ENCODE peak calls at places on chromosomes 2 and 18, in six cellular contexts. One of them, this sample, is unnamed.

GRCh38 chr2:134818321-134818720 is 20.1 kb upstream of the ACMSD start:
- DNase-seq in GM12878: no peak
- DNase-seq in H1: no peak
- DNase-seq in K562: no peak
- DNase-seq in GM12891: no peak
- DNase-seq in HepG2: no peak
- DNase-seq in this sample: no peak

GRCh38 chr2:26969089-26969844 is 1.2 kb upstream of the MAPRE3 start:
- DNase-seq in K562: no peak
- DNase-seq in H1: no peak
- DNase-seq in GM12878: no peak
- DNase-seq in HepG2: no peak
- DNase-seq in GM12891: no peak
- DNase-seq in this sample: no peak

GRCh38 chr18:75223687-75224347 is 13.2 kb downstream of the TSHZ1 start:
- DNase-seq in HepG2: peak; percentile 10
- DNase-seq in K562: no peak
- DNase-seq in GM12891: no peak
- DNase-seq in H1: no peak
- DNase-seq in GM12878: no peak
- DNase-seq in this sample: no peak

GRCh38 chr18:77065221-77065981 is 67.2 kb downstream of the MBP start:
- DNase-seq in HepG2: no peak
- DNase-seq in GM12891: no peak
- DNase-seq in GM12878: peak; percentile 87
- DNase-seq in H1: no peak
- DNase-seq in K562: no peak
- DNase-seq in this sample: no peak

GRCh38 chr2:71718686-71719085 is 265.3 kb downstream of the DYSF start:
- DNase-seq in GM12878: no peak
- DNase-seq in HepG2: no peak
- DNase-seq in GM12891: no peak
- DNase-seq in K562: no peak
- DNase-seq in H1: no peak
- DNase-seq in this sample: no peak

GRCh38 chr2:148643421-148643820 is 1.1 kb upstream of the EPC2 start:
- DNase-seq in GM12878: peak; percentile 64
- DNase-seq in HepG2: no peak
- DNase-seq in GM12891: no peak
- DNase-seq in H1: no peak
- DNase-seq in K562: no peak
- DNase-seq in this sample: no peak

GRCh38 chr2:156434461-156435291 is 1.5 kb upstream of the GPD2 start:
- DNase-seq in HepG2: no peak
- DNase-seq in H1: no peak
- DNase-seq in GM12878: no peak
- DNase-seq in K562: no peak
- DNase-seq in GM12891: no peak
- DNase-seq in this sample: no peak

GRCh38 chr18:36176177-36176584 is 11.1 kb upstream of the MOCOS start:
- DNase-seq in H1: no peak
- DNase-seq in HepG2: peak; percentile 98
- DNase-seq in GM12891: no peak
- DNase-seq in GM12878: no peak
- DNase-seq in K562: no peak
- DNase-seq in this sample: no peak

GRCh38 chr2:223042704-223043118 is 9.3 kb upstream of the KCNE4 start:
- DNase-seq in HepG2: no peak
- DNase-seq in GM12878: no peak
- DNase-seq in H1: no peak
- DNase-seq in K562: no peak
- DNase-seq in GM12891: no peak
- DNase-seq in this sample: no peak

GRCh38 chr2:118989481-118989880 is 47.5 kb downstream of the MARCO start:
- DNase-seq in H1: no peak
- DNase-seq in GM12878: no peak
- DNase-seq in HepG2: no peak
- DNase-seq in GM12891: no peak
- DNase-seq in K562: no peak
- DNase-seq in this sample: no peak

GRCh38 chr2:20164061-20164733 is 60.7 kb downstream of the SDC1 start:
- DNase-seq in GM12878: no peak
- DNase-seq in HepG2: no peak
- DNase-seq in K562: no peak
- DNase-seq in GM12891: no peak
- DNase-seq in H1: no peak
- DNase-seq in this sample: no peak

GRCh38 chr2:98828369-98828744 is 97.4 kb upstream of the MGAT4A start:
- DNase-seq in HepG2: no peak
- DNase-seq in H1: no peak
- DNase-seq in GM12878: no peak
- DNase-seq in K562: no peak
- DNase-seq in GM12891: no peak
- DNase-seq in this sample: no peak

GRCh38 chr2:27250652-27251379 is 12.0 kb downstream of the SLC30A3 start:
- DNase-seq in K562: peak; percentile 44
- DNase-seq in GM12891: no peak
- DNase-seq in H1: no peak
- DNase-seq in HepG2: no peak
- DNase-seq in GM12878: no peak
- DNase-seq in this sample: no peak

GRCh38 chr2:66748939-66749338 is 314.0 kb downstream of the MEIS1 start:
- DNase-seq in K562: no peak
- DNase-seq in GM12891: no peak
- DNase-seq in H1: no peak
- DNase-seq in GM12878: no peak
- DNase-seq in HepG2: no peak
- DNase-seq in this sample: no peak

GRCh38 chr2:164205347-164205746 is 415.9 kb downstream of the GRB14 start:
- DNase-seq in GM12891: no peak
- DNase-seq in GM12878: no peak
- DNase-seq in K562: no peak
- DNase-seq in H1: no peak
- DNase-seq in HepG2: no peak
- DNase-seq in this sample: no peak

GRCh38 chr2:226623587-226624368 is 175.8 kb downstream of the IRS1 start:
- DNase-seq in GM12891: no peak
- DNase-seq in H1: no peak
- DNase-seq in HepG2: no peak
- DNase-seq in GM12878: no peak
- DNase-seq in K562: no peak
- DNase-seq in this sample: no peak

GRCh38 chr2:159228006-159228655 is 58.4 kb downstream of the WDSUB1 start:
- DNase-seq in GM12891: no peak
- DNase-seq in GM12878: no peak
- DNase-seq in HepG2: no peak
- DNase-seq in K562: no peak
- DNase-seq in H1: no peak
- DNase-seq in this sample: no peak

GRCh38 chr2:112891333-112891950 is 19.5 kb upstream of the IL37 start:
- DNase-seq in H1: no peak
- DNase-seq in GM12878: no peak
- DNase-seq in HepG2: no peak
- DNase-seq in GM12891: no peak
- DNase-seq in K562: no peak
- DNase-seq in this sample: no peak

GRCh38 chr18:68177807-68178702 is 536.9 kb downstream of the TMX3 start:
- DNase-seq in H1: no peak
- DNase-seq in GM12891: no peak
- DNase-seq in HepG2: peak; percentile 74
- DNase-seq in K562: no peak
- DNase-seq in GM12878: no peak
- DNase-seq in this sample: no peak

GRCh38 chr2:237859533-237860272 is at the start of gene RAMP1:
- DNase-seq in H1: no peak
- DNase-seq in GM12878: no peak
- DNase-seq in HepG2: no peak
- DNase-seq in GM12891: no peak
- DNase-seq in K562: no peak
- DNase-seq in this sample: peak; percentile 10

GRCh38 chr2:237861875-237862527 is 2.6 kb downstream of the RAMP1 start:
- DNase-seq in GM12878: no peak
- DNase-seq in H1: no peak
- DNase-seq in GM12891: no peak
- DNase-seq in HepG2: no peak
- DNase-seq in K562: no peak
- DNase-seq in this sample: no peak

GRCh38 chr2:237858294-237859081 is 935 bp upstream of the RAMP1 start:
- DNase-seq in H1: peak; percentile 36
- DNase-seq in GM12878: peak; percentile 11
- DNase-seq in K562: peak; percentile 37
- DNase-seq in GM12891: no peak
- DNase-seq in HepG2: peak; percentile 78
- DNase-seq in this sample: peak; percentile 23

GRCh38 chr2:237859082-237859433 is 365 bp upstream of the RAMP1 start:
- DNase-seq in H1: no peak
- DNase-seq in HepG2: no peak
- DNase-seq in K562: no peak
- DNase-seq in GM12878: no peak
- DNase-seq in GM12891: no peak
- DNase-seq in this sample: no peak

GRCh38 chr2:237860273-237860935 is 981 bp downstream of the RAMP1 start:
- DNase-seq in HepG2: no peak
- DNase-seq in H1: no peak
- DNase-seq in GM12891: no peak
- DNase-seq in GM12878: no peak
- DNase-seq in K562: no peak
- DNase-seq in this sample: no peak
- TF ChIP-seq POLR2A in HepG2: no peak
- TF ChIP-seq POLR2A in H1: no peak
- TF ChIP-seq POLR2A in GM12891: no peak
- TF ChIP-seq POLR2A in GM12878: no peak
- TF ChIP-seq POLR2A in K562: no peak
- TF ChIP-seq POLR2A in this sample: no peak

GRCh38 chr2:205976120-205976814 is 109.7 kb downstream of the INO80D start:
- DNase-seq in K562: no peak
- DNase-seq in GM12878: no peak
- DNase-seq in GM12891: no peak
- DNase-seq in H1: no peak
- DNase-seq in HepG2: no peak
- DNase-seq in this sample: no peak
- TF ChIP-seq TAF1 in K562: no peak
- TF ChIP-seq TAF1 in GM12878: no peak
- TF ChIP-seq TAF1 in GM12891: no peak
- TF ChIP-seq TAF1 in H1: no peak
- TF ChIP-seq TAF1 in HepG2: no peak
- TF ChIP-seq TAF1 in this sample: no peak

DNA sequence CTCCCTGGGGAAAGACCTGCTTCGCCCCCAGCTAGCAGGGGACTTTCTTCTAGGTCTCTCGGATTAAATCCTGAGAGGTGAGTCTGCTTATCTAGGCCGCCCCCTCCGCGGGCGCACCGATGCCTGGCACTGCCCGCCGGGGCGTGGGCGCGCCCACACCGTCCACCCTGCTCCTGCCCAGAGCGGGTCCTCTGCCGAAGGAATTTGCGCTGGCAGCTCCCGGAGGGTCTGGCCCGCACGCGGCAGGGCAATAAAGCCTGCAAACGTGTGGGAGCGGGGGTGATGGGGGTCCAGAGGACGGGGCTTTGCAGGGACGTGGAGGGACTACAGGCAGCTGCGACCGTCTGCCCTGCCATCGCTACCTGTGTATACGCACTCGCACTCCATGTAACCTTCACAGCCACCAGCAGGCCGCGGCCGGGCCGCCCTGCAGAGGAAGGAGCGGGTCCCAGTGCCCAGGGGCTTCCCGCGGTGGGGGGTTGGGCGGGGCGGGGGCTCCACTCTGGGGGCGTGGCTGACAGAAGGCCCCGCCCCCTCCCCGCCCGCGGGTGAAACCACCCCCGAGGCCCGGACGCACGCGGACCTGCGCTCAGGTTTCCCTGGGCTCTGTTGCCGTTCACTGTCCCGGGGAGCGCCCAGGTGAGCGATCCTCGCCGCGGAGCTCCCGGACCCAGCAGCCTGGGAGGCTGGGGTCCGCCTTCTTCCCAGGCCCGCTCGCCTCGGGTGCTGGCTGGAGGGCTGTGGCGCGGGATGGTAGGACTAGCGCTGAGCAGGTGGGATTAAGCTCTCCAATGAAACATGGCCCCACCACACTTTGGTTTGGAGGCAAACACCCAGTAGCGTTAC is 174.5 kb upstream of the HS6ST1 start:
- DNase-seq in GM12891: no peak
- DNase-seq in K562: peak; percentile 49
- DNase-seq in GM12878: no peak
- DNase-seq in H1: no peak
- DNase-seq in HepG2: no peak
- DNase-seq in this sample: no peak
- TF ChIP-seq POLR2AphosphoS5 in GM12891: no peak
- TF ChIP-seq POLR2AphosphoS5 in K562: no peak
- TF ChIP-seq POLR2AphosphoS5 in GM12878: no peak
- TF ChIP-seq POLR2AphosphoS5 in H1: no peak
- TF ChIP-seq POLR2AphosphoS5 in HepG2: no peak
- TF ChIP-seq POLR2AphosphoS5 in this sample: no peak

GRCh38 chr18:50266248-50266704 is at the start of gene CFAP53:
- DNase-seq in HepG2: peak; percentile 81
- DNase-seq in K562: no peak
- DNase-seq in GM12891: peak; percentile 94
- DNase-seq in H1: peak; percentile 46
- DNase-seq in GM12878: peak; percentile 57
- DNase-seq in this sample: peak; percentile 90

GRCh38 chr18:50272593-50272992 is 6.3 kb upstream of the CFAP53 start:
- DNase-seq in K562: no peak
- DNase-seq in GM12891: no peak
- DNase-seq in H1: no peak
- DNase-seq in GM12878: no peak
- DNase-seq in HepG2: no peak
- DNase-seq in this sample: no peak

GRCh38 chr18:50262977-50263376 is 3.3 kb downstream of the CFAP53 start:
- DNase-seq in H1: no peak
- DNase-seq in K562: no peak
- DNase-seq in GM12891: no peak
- DNase-seq in GM12878: no peak
- DNase-seq in HepG2: no peak
- DNase-seq in this sample: no peak

GRCh38 chr18:50273203-50274043 is 7.1 kb upstream of the CFAP53 start:
- DNase-seq in H1: no peak
- DNase-seq in K562: no peak
- DNase-seq in GM12891: no peak
- DNase-seq in HepG2: no peak
- DNase-seq in GM12878: no peak
- DNase-seq in this sample: no peak

DNA sequence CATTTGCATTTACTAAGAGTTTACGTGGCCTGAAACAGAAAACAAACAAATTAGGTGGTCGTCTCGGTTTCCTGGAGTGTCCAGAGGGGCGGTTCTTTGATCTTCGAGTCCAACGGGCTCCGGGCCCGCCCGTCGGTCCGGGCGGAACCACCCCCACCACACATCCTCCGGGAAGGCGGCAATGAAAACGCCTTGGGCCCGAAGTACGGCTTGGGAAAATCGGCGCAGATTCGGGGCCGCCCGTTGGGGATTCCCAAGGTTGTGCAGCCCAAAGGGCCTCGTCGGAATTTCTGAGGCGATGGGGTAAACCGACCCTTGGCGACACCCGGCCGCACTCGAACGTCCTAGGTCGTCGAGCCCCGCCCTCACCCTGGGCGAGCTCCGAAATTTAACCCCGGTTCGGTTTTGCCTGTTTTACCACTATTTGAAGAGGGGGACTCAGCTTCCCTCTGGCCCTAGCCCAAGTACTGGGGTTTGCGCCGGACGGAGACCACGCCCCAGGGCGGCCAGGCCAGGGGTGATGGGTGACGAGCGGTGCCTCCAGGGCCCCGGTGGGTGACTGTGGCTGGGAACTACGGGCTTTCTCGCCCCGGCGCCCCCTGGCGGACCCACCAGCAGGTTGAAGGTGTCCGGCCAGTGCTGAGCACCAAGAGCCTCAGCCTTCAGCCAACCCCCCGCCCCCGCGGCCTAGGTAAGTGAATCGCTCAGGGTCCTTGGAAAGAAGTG is 1.9 kb upstream of the CFAP53 start:
- DNase-seq in GM12891: peak; percentile 72
- DNase-seq in GM12878: peak; percentile 62
- DNase-seq in HepG2: no peak
- DNase-seq in H1: peak; percentile 75
- DNase-seq in K562: no peak
- DNase-seq in this sample: peak; percentile 89
- TF ChIP-seq POLR2A in GM12891: peak; percentile 60
- TF ChIP-seq POLR2A in GM12878: peak; percentile 75
- TF ChIP-seq POLR2A in HepG2: no peak
- TF ChIP-seq POLR2A in H1: peak; percentile 56
- TF ChIP-seq POLR2A in K562: no peak
- TF ChIP-seq POLR2A in this sample: no peak